ENCODE peak calls at places on chromosomes 7 and 10, in four cellular contexts. One of them, this sample, is unnamed. For H3K4me1, the result is how much of the 10 kb centered on the place peaks cover.

GRCh38 chr10:29532256-29532878 is 102.4 kb downstream of the SVIL start:
- DNase-seq in psoas muscle: no peak
- DNase-seq in PC-9: no peak
- DNase-seq in body of pancreas: no peak
- DNase-seq in this sample: no peak

GRCh38 chr10:74056081-74056818 is 58.3 kb downstream of the VCL start:
- DNase-seq in body of pancreas: no peak
- DNase-seq in PC-9: peak
- DNase-seq in psoas muscle: no peak
- DNase-seq in this sample: no peak

GRCh38 chr10:58993480-58994221 is 182.8 kb upstream of the PHYHIPL start:
- DNase-seq in body of pancreas: no peak
- DNase-seq in psoas muscle: no peak
- DNase-seq in PC-9: no peak
- DNase-seq in this sample: no peak

GRCh38 chr10:73405556-73405955 is 8.3 kb downstream of the ANXA7 start:
- DNase-seq in PC-9: no peak
- DNase-seq in body of pancreas: no peak
- DNase-seq in psoas muscle: no peak
- DNase-seq in this sample: no peak

GRCh38 chr10:104267721-104268690 is 978 bp upstream of the GSTO2 start:
- DNase-seq in psoas muscle: no peak
- DNase-seq in body of pancreas: no peak
- DNase-seq in PC-9: no peak
- DNase-seq in this sample: no peak

GRCh38 chr10:110426294-110427153 is 71.2 kb upstream of the DUSP5 start:
- DNase-seq in PC-9: no peak
- DNase-seq in body of pancreas: no peak
- DNase-seq in psoas muscle: peak
- DNase-seq in this sample: no peak

GRCh38 chr7:108086546-108086945 is 43.6 kb downstream of the LAMB4 start:
- DNase-seq in psoas muscle: no peak
- DNase-seq in body of pancreas: no peak
- DNase-seq in PC-9: no peak
- DNase-seq in this sample: no peak

GRCh38 chr10:96501985-96502384 is 11.7 kb downstream of the TLL2 start:
- DNase-seq in psoas muscle: no peak
- DNase-seq in PC-9: peak
- DNase-seq in body of pancreas: no peak
- DNase-seq in this sample: no peak

GRCh38 chr10:42734537-42734936 is 48.1 kb upstream of the BMS1 start:
- DNase-seq in body of pancreas: peak
- DNase-seq in psoas muscle: no peak
- DNase-seq in PC-9: no peak
- DNase-seq in this sample: no peak

GRCh38 chr7:139682136-139683013 is 95.4 kb downstream of the HIPK2 start:
- DNase-seq in body of pancreas: no peak
- DNase-seq in PC-9: no peak
- DNase-seq in psoas muscle: no peak
- DNase-seq in this sample: no peak

GRCh38 chr10:62045765-62046521 is 144.4 kb downstream of the ARID5B start:
- DNase-seq in psoas muscle: no peak
- DNase-seq in body of pancreas: no peak
- DNase-seq in PC-9: peak
- DNase-seq in this sample: no peak

GRCh38 chr7:100891555-100891954 is 2.0 kb upstream of the UFSP1 start:
- DNase-seq in psoas muscle: no peak
- DNase-seq in body of pancreas: no peak
- DNase-seq in PC-9: peak
- DNase-seq in this sample: no peak

GRCh38 chr7:77281780-77282478 is 82.3 kb upstream of the FGL2 start:
- DNase-seq in PC-9: no peak
- DNase-seq in body of pancreas: no peak
- DNase-seq in psoas muscle: no peak
- DNase-seq in this sample: no peak

GRCh38 chr7:33979807-33980355 is 74.5 kb downstream of the BMPER start:
- DNase-seq in body of pancreas: no peak
- DNase-seq in psoas muscle: no peak
- DNase-seq in PC-9: no peak
- DNase-seq in this sample: no peak

GRCh38 chr10:58780481-58780880 is 267.8 kb downstream of the BICC1 start:
- DNase-seq in psoas muscle: no peak
- DNase-seq in body of pancreas: no peak
- DNase-seq in PC-9: no peak
- DNase-seq in this sample: no peak

GRCh38 chr10:6191147-6191546 is 11.6 kb upstream of the PFKFB3 start:
- DNase-seq in psoas muscle: no peak
- DNase-seq in body of pancreas: no peak
- DNase-seq in PC-9: no peak
- DNase-seq in this sample: no peak

GRCh38 chr10:77410523-77410922 is 227.1 kb downstream of the KCNMA1 start:
- DNase-seq in PC-9: no peak
- DNase-seq in body of pancreas: no peak
- DNase-seq in psoas muscle: no peak
- DNase-seq in this sample: no peak

GRCh38 chr10:99304027-99304856 is 24.9 kb upstream of the CNNM1 start:
- DNase-seq in body of pancreas: peak
- DNase-seq in PC-9: no peak
- DNase-seq in psoas muscle: no peak
- DNase-seq in this sample: peak

GRCh38 chr7:48147078-48147591 is 24.1 kb upstream of the ABCA13 start:
- DNase-seq in PC-9: no peak
- DNase-seq in body of pancreas: no peak
- DNase-seq in psoas muscle: no peak
- DNase-seq in this sample: no peak

GRCh38 chr7:8618441-8619070 is 185.1 kb downstream of the NXPH1 start:
- DNase-seq in PC-9: no peak
- DNase-seq in body of pancreas: no peak
- DNase-seq in psoas muscle: no peak
- DNase-seq in this sample: no peak

GRCh38 chr7:2959828-2960599 is 83.7 kb downstream of the CARD11 start:
- DNase-seq in PC-9: no peak
- DNase-seq in psoas muscle: no peak
- DNase-seq in body of pancreas: no peak
- DNase-seq in this sample: no peak

GRCh38 chr7:93307131-93307660 is 75.0 kb downstream of the VPS50 start:
- DNase-seq in psoas muscle: no peak
- DNase-seq in PC-9: no peak
- DNase-seq in body of pancreas: no peak
- DNase-seq in this sample: no peak

GRCh38 chr7:34281260-34281659 is 375.9 kb downstream of the BMPER start:
- DNase-seq in psoas muscle: no peak
- DNase-seq in PC-9: no peak
- DNase-seq in body of pancreas: no peak
- DNase-seq in this sample: no peak

GRCh38 chr10:110651044-110651958 is 7.2 kb downstream of the RBM20 start:
- DNase-seq in body of pancreas: no peak
- DNase-seq in PC-9: no peak
- DNase-seq in psoas muscle: peak
- DNase-seq in this sample: no peak

GRCh38 chr7:99331002-99331401 is 5.3 kb downstream of the ARPC1A start:
- DNase-seq in PC-9: no peak
- DNase-seq in body of pancreas: no peak
- DNase-seq in psoas muscle: no peak
- DNase-seq in this sample: no peak

GRCh38 chr7:99379043-99379577 is 4.6 kb downstream of the ARPC1B start:
- DNase-seq in psoas muscle: peak
- DNase-seq in PC-9: no peak
- DNase-seq in body of pancreas: no peak
- DNase-seq in this sample: peak

GRCh38 chr10:9634466-9634865 is 1383.2 kb upstream of the CELF2 start:
- DNase-seq in psoas muscle: no peak
- DNase-seq in body of pancreas: no peak
- DNase-seq in PC-9: no peak
- DNase-seq in this sample: no peak

GRCh38 chr10:6053816-6054581 is 8.2 kb downstream of the IL2RA start:
- DNase-seq in body of pancreas: peak
- DNase-seq in PC-9: no peak
- DNase-seq in psoas muscle: peak
- DNase-seq in this sample: peak

GRCh38 chr10:96880575-96880974 is 48.5 kb downstream of the LCOR start:
- DNase-seq in body of pancreas: no peak
- DNase-seq in psoas muscle: no peak
- DNase-seq in PC-9: no peak
- DNase-seq in this sample: no peak

GRCh38 chr7:73567140-73567539 is 9.7 kb upstream of the BCL7B start:
- DNase-seq in psoas muscle: no peak
- DNase-seq in PC-9: no peak
- DNase-seq in body of pancreas: no peak
- DNase-seq in this sample: no peak

GRCh38 chr7:32513205-32513604 is 17.9 kb downstream of the AVL9 start:
- DNase-seq in PC-9: no peak
- DNase-seq in psoas muscle: no peak
- DNase-seq in body of pancreas: no peak
- DNase-seq in this sample: no peak

GRCh38 chr10:127133672-127134500 is 62.5 kb downstream of the INSYN2A start:
- DNase-seq in PC-9: no peak
- DNase-seq in body of pancreas: no peak
- DNase-seq in psoas muscle: no peak
- DNase-seq in this sample: no peak

GRCh38 chr7:46178685-46179084 is 257.6 kb upstream of the IGFBP3 start:
- DNase-seq in psoas muscle: no peak
- DNase-seq in body of pancreas: no peak
- DNase-seq in PC-9: no peak
- DNase-seq in this sample: no peak

GRCh38 chr7:100444311-100445278 is 8.3 kb upstream of the PPP1R35 start:
- DNase-seq in body of pancreas: no peak
- DNase-seq in psoas muscle: no peak
- DNase-seq in PC-9: no peak
- DNase-seq in this sample: no peak

GRCh38 chr10:77603529-77603927 is 34.1 kb downstream of the KCNMA1 start:
- DNase-seq in body of pancreas: no peak
- DNase-seq in PC-9: no peak
- DNase-seq in psoas muscle: peak
- DNase-seq in this sample: no peak

GRCh38 chr7:6614941-6615737 is at the start of gene ZNF853:
- DNase-seq in body of pancreas: no peak
- DNase-seq in psoas muscle: no peak
- DNase-seq in PC-9: no peak
- DNase-seq in this sample: no peak

GRCh38 chr10:127945335-127945734 is 38.4 kb downstream of the PTPRE start:
- DNase-seq in psoas muscle: no peak
- DNase-seq in body of pancreas: no peak
- DNase-seq in PC-9: peak
- DNase-seq in this sample: peak

GRCh38 chr10:79072994-79073654 is 4.4 kb downstream of the ZMIZ1 start:
- DNase-seq in PC-9: no peak
- DNase-seq in body of pancreas: no peak
- DNase-seq in psoas muscle: no peak
- DNase-seq in this sample: no peak
- H3K4me1 ChIP-seq in PC-9: half or more
- H3K4me1 ChIP-seq in body of pancreas: half or more
- H3K4me1 ChIP-seq in psoas muscle: half or more
- H3K4me1 ChIP-seq in this sample: under half

GRCh38 chr7:71885487-71885886 is 526.7 kb downstream of the CALN1 start:
- DNase-seq in psoas muscle: no peak
- DNase-seq in PC-9: no peak
- DNase-seq in body of pancreas: no peak
- DNase-seq in this sample: no peak

GRCh38 chr7:71886066-71886465 is 526.1 kb downstream of the CALN1 start:
- DNase-seq in body of pancreas: no peak
- DNase-seq in psoas muscle: no peak
- DNase-seq in PC-9: no peak
- DNase-seq in this sample: no peak

GRCh38 chr7:71883415-71883814 is 528.7 kb downstream of the CALN1 start:
- DNase-seq in body of pancreas: no peak
- DNase-seq in PC-9: no peak
- DNase-seq in psoas muscle: no peak
- DNase-seq in this sample: no peak
- TF ChIP-seq CTCF in body of pancreas: no peak
- TF ChIP-seq CTCF in PC-9: no peak
- TF ChIP-seq CTCF in psoas muscle: no peak
- TF ChIP-seq CTCF in this sample: no peak

DNA sequence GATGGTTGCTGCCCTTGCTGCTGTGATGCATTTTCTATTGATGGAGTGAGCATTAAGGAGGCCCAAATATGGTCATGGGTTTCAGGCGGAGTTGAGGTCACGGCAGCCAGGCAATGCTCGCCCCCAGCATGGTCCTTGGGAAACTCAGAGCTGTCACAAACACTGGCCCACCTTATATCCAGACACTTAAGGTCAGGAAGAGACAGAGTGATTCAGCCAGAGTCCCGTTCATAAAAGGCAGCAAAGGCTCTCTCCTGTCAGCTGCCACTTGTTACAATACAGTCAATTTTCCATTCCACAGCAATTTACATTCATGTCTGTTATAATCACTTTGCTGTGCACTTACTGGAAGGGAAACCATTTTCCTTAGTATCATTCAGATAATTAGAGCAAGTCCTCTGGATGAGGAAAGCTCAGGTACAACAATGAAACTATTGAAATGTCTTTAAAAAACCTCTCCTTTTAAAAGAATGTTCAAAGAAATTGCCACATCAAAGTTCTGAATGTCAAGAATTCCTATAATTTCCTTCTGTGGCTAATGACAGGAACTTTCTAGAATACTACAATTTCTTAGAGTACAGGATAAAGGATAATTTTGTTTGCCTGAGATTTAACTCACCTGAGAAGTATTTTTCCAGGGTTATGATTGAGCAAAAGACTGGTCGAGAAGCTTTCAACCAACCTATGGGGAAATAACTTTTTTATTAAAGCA is 14.8 kb upstream of the ANKRD1 start:
- DNase-seq in psoas muscle: no peak
- DNase-seq in body of pancreas: no peak
- DNase-seq in PC-9: peak
- DNase-seq in this sample: no peak
- H3K4me1 ChIP-seq in psoas muscle: under half
- H3K4me1 ChIP-seq in body of pancreas: under half
- H3K4me1 ChIP-seq in PC-9: under half
- H3K4me1 ChIP-seq in this sample: under half

DNA sequence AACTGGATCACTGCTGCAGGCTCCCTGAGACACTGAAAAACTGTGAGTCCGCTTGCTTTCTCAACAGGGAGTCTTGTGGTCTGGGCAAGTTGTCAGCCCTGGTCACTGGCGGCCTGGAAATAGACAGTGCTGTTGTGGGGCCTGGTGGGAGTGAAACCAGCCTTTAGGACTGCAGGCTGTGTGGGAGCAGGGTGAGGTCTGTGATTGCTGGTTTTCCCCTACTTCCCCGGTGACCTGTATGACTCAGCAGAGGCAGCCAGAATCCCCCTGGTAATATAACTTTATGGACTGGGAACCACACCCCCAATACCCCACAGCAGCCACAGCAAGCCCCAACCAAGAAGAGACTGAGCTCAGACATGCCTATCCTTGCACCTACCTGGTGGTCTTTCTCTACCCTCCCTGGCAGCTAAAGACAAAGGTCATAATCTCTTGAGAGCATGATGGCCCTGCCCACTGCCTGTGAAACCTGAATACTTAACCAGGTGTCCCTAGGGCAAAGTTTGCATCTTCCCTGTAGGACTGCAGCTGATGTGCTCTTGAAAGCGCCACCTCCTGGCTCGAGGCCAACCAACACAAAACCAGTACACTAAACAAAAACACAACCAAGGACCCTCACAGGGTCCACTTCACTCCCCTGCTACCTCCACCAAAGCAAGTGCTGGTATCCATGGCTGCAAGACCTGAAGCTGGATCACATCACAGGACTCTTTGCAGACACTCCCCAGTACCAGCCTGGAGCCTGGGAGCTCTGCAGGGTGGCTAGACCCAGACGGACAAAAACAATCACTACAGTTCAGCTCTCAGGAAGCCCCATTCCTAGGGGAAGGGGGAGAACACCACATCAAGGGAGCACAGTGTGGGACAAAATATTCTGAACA is 7.2 kb upstream of the ADAM22 start:
- DNase-seq in PC-9: no peak
- DNase-seq in psoas muscle: no peak
- DNase-seq in body of pancreas: no peak
- DNase-seq in this sample: no peak
- TF ChIP-seq CTCF in PC-9: no peak
- TF ChIP-seq CTCF in psoas muscle: no peak
- TF ChIP-seq CTCF in body of pancreas: no peak
- TF ChIP-seq CTCF in this sample: no peak

This sample was measured in lung.